ENCODE peak calls at places on chromosomes 13 and 19, in six cellular contexts. J, V, F, Z, O and C are unnamed samples.

GRCh38 chr13:64993514-64994164 is 2236.5 kb downstream of the PCDH9 start:
- DNase-seq in V (no peak), O (no peak), F (no peak), Z (no peak), J (peak), C (no peak)

GRCh38 chr13:30355405-30355741 is 48.0 kb upstream of the KATNAL1 start:
- DNase-seq in V (no peak), Z (peak), J (no peak), O (no peak), F (no peak), C (no peak)

GRCh38 chr13:32881074-32881791 is 135.0 kb upstream of the KL start:
- DNase-seq in F (no peak), J (no peak), Z (no peak), V (no peak), O (no peak), C (peak)

GRCh38 chr13:98939552-98940306 is 38.1 kb downstream of the DOCK9 start:
- DNase-seq in Z (no peak), J (no peak), F (no peak), O (no peak), V (no peak), C (no peak)

GRCh38 chr19:10566658-10567410 is 1.0 kb upstream of the KRI1 start:
- DNase-seq in O (no peak), Z (no peak), F (peak), V (peak), J (peak), C (no peak)

GRCh38 chr19:34999498-35000337 is at the start of gene GRAMD1A:
- DNase-seq in J (peak), V (peak), Z (peak), F (peak), O (peak), C (peak)

GRCh38 chr19:44164673-44165512 is at the start of gene ZNF226:
- DNase-seq in O (peak), J (peak), F (peak), V (peak), Z (peak), C (peak)

GRCh38 chr13:21511841-21512240 is 52.7 kb upstream of the ZDHHC20 start:
- DNase-seq in Z (no peak), F (no peak), V (no peak), O (no peak), J (no peak), C (no peak)

GRCh38 chr13:32941368-32941767 is 74.9 kb upstream of the KL start:
- DNase-seq in V (no peak), J (peak), Z (no peak), F (no peak), O (no peak), C (no peak)

GRCh38 chr19:23882493-23882892 is 32.2 kb upstream of the ZNF726 start:
- DNase-seq in O (peak), J (no peak), F (no peak), V (no peak), Z (no peak), C (no peak)

GRCh38 chr19:19514215-19514633 is 1.1 kb downstream of the TSSK6 start:
- DNase-seq in Z (no peak), F (no peak), V (peak), J (no peak), O (no peak), C (no peak)

GRCh38 chr19:5621945-5622464 is 571 bp downstream of the SAFB2 start:
- DNase-seq in Z (no peak), O (no peak), F (no peak), V (peak), J (no peak), C (peak)

GRCh38 chr13:26017196-26017921 is 34.5 kb downstream of the SHISA2 start:
- DNase-seq in O (no peak), J (no peak), Z (no peak), V (no peak), F (no peak), C (no peak)

GRCh38 chr19:32642771-32643170 is 32.2 kb downstream of the ANKRD27 start:
- DNase-seq in F (peak), J (no peak), Z (no peak), O (no peak), V (no peak), C (no peak)